ENCODE peak calls at places on chromosomes 13 and 19, in six cellular contexts. S, L, M, I, Z and A are unnamed samples.

GRCh38 chr13:21130116-21130515 is 46.2 kb downstream of the SKA3 start:
- DNase-seq in S (no peak), L (no peak), M (no peak), I (peak; percentile 55), Z (no peak), A (no peak)

GRCh38 chr13:25743426-25743825 is 308.4 kb downstream of the SHISA2 start:
- DNase-seq in S (no peak), L (no peak), M (no peak), I (no peak), Z (no peak), A (no peak)

GRCh38 chr13:107258599-107259187 is 690.8 kb upstream of the ARGLU1 start:
- DNase-seq in S (no peak), L (no peak), M (peak; percentile 96), I (no peak), Z (no peak), A (no peak)

GRCh38 chr13:40637644-40638043 is 28.8 kb downstream of the FOXO1 start:
- DNase-seq in S (no peak), L (no peak), M (peak; percentile 42), I (no peak), Z (no peak), A (no peak)

GRCh38 chr19:1058112-1058511 is 8.9 kb upstream of the ARHGAP45 start:
- DNase-seq in S (no peak), L (no peak), M (no peak), I (no peak), Z (no peak), A (no peak)

GRCh38 chr19:44566984-44567383 is 37.5 kb upstream of the CEACAM20 start:
- DNase-seq in S (no peak), L (no peak), M (no peak), I (no peak), Z (no peak), A (no peak)

GRCh38 chr19:6678690-6679109 is 8.7 kb upstream of the TNFSF14 start:
- DNase-seq in S (no peak), L (no peak), M (peak; percentile 4), I (no peak), Z (peak; percentile 71), A (no peak)

GRCh38 chr19:50975766-50976165 is 6.4 kb upstream of the KLK6 start:
- DNase-seq in S (no peak), L (no peak), M (no peak), I (peak; percentile 91), Z (no peak), A (no peak)

GRCh38 chr13:95714142-95714832 is 37.3 kb downstream of the DNAJC3 start:
- DNase-seq in S (no peak), L (peak; percentile 79), M (peak; percentile 85), I (no peak), Z (no peak), A (no peak)

GRCh38 chr13:39575641-39576238 is 27.3 kb downstream of the LHFPL6 start:
- DNase-seq in S (no peak), L (no peak), M (no peak), I (no peak), Z (no peak), A (no peak)

GRCh38 chr19:15381429-15381828 is 1.8 kb upstream of the AKAP8 start:
- DNase-seq in S (no peak), L (no peak), M (no peak), I (no peak), Z (no peak), A (no peak)

GRCh38 chr13:48790996-48791395 is 137.3 kb downstream of the CYSLTR2 start:
- DNase-seq in S (no peak), L (no peak), M (no peak), I (no peak), Z (no peak), A (no peak)

GRCh38 chr19:10288662-10289166 is 1.0 kb upstream of the ICAM5 start:
- DNase-seq in S (peak; percentile 82), L (no peak), M (peak; percentile 50), I (peak; percentile 74), Z (peak; percentile 46), A (peak; percentile 46)

GRCh38 chr19:3725640-3726310 is 17.6 kb downstream of the TJP3 start:
- DNase-seq in S (peak; percentile 81), L (no peak), M (peak; percentile 11), I (peak; percentile 81), Z (no peak), A (no peak)

GRCh38 chr19:19335408-19336158 is 15.0 kb downstream of the MAU2 start:
- DNase-seq in S (no peak), L (no peak), M (no peak), I (no peak), Z (no peak), A (no peak)